ENCODE peak calls at places on chromosome X, in six cellular contexts. H is stomach, Q is fibroblast of pulmonary artery, O is endodermal cell, W is Panc1, E is ovary. V is an unnamed sample.

GRCh38 chrX:115894087-115894486 is 276.5 kb upstream of the AGTR2 start:
- DNase-seq in E (no peak), H (no peak), Q (peak), W (no peak), O (no peak), V (no peak)

GRCh38 chrX:15158736-15159406 is 111.0 kb downstream of the ASB9 start:
- DNase-seq in Q (no peak), H (no peak), O (no peak), W (no peak), E (no peak), V (no peak)

GRCh38 chrX:69136546-69137331 is 28.5 kb downstream of the PJA1 start:
- DNase-seq in E (peak), Q (peak), H (no peak), O (peak), W (no peak), V (no peak)

GRCh38 chrX:136907626-136908025 is 27.1 kb upstream of the RBMX start:
- DNase-seq in O (no peak), Q (peak), H (no peak), W (no peak), E (no peak), V (no peak)

GRCh38 chrX:100995469-100995868 is 26.0 kb downstream of the ARL13A start:
- DNase-seq in H (no peak), E (no peak), W (no peak), Q (peak), O (no peak), V (no peak)

GRCh38 chrX:130212371-130212770 is 40.6 kb downstream of the RAB33A start:
- DNase-seq in W (no peak), O (no peak), E (no peak), H (no peak), Q (no peak), V (no peak)

GRCh38 chrX:19121898-19122640 is at the start of gene ADGRG2:
- DNase-seq in Q (peak), E (peak), O (peak), W (no peak), H (peak), V (no peak)

GRCh38 chrX:5051831-5052491 is 1176.7 kb downstream of the NLGN4X start:
- DNase-seq in Q (peak), O (peak), E (no peak), W (no peak), H (no peak), V (no peak)

GRCh38 chrX:17377795-17378194 is 2.8 kb downstream of the NHS start:
- DNase-seq in W (no peak), E (no peak), O (no peak), Q (no peak), H (no peak), V (no peak)

GRCh38 chrX:121641560-121641959 is 594.1 kb downstream of the GLUD2 start:
- DNase-seq in Q (peak), H (no peak), O (no peak), W (no peak), E (no peak), V (no peak)

GRCh38 chrX:73581002-73581628 is 18.1 kb downstream of the CHIC1 start:
- DNase-seq in O (no peak), Q (no peak), H (no peak), E (no peak), W (no peak), V (no peak)

GRCh38 chrX:150329888-150330287 is 33.2 kb upstream of the MAMLD1 start:
- DNase-seq in E (no peak), O (no peak), H (no peak), W (no peak), Q (no peak), V (no peak)

GRCh38 chrX:6432211-6432610 is 102.7 kb downstream of the VCX3A start:
- DNase-seq in O (no peak), W (no peak), H (no peak), Q (no peak), E (no peak), V (no peak)

GRCh38 chrX:13015536-13016236 is 28.7 kb downstream of the FAM9C start:
- DNase-seq in H (no peak), E (no peak), Q (no peak), O (no peak), W (no peak), V (no peak)

GRCh38 chrX:85052207-85052606 is 48.5 kb downstream of the APOOL start:
- DNase-seq in E (no peak), H (no peak), O (no peak), Q (peak), W (no peak), V (no peak)

GRCh38 chrX:23789386-23790146 is 6.6 kb downstream of the SAT1 start:
- DNase-seq in O (peak), E (no peak), Q (no peak), H (no peak), W (no peak), V (no peak)

GRCh38 chrX:141405486-141405877 is 163.2 kb upstream of the SPANXC start:
- DNase-seq in Q (peak), E (no peak), H (no peak), W (no peak), O (no peak), V (no peak)

GRCh38 chrX:17559728-17560379 is 177.4 kb upstream of the SCML1 start:
- DNase-seq in E (no peak), O (no peak), W (no peak), Q (peak), H (peak), V (no peak)

GRCh38 chrX:81996166-81996565 is 794.3 kb downstream of the SH3BGRL start:
- DNase-seq in O (no peak), E (no peak), W (no peak), H (no peak), Q (no peak), V (no peak)

GRCh38 chrX:101736651-101737050 is 77.0 kb upstream of the ARMCX2 start:
- DNase-seq in W (no peak), O (no peak), E (no peak), H (no peak), Q (no peak), V (no peak)

GRCh38 chrX:56564182-56564885 is 907 bp downstream of the UBQLN2 start:
- DNase-seq in O (no peak), E (peak), W (no peak), H (no peak), Q (peak), V (peak)

GRCh38 chrX:67544281-67544680 is 460 bp downstream of the AR start:
- DNase-seq in H (peak), O (no peak), E (peak), Q (peak), W (no peak), V (no peak)

GRCh38 chrX:19177710-19178109 is 55.4 kb upstream of the ADGRG2 start:
- DNase-seq in H (no peak), W (no peak), Q (no peak), O (no peak), E (no peak), V (no peak)

GRCh38 chrX:151896734-151897474 is 15.8 kb upstream of the MAGEA4 start:
- DNase-seq in O (no peak), Q (peak), W (no peak), H (no peak), E (no peak), V (no peak)

GRCh38 chrX:139825618-139826017 is 107.2 kb downstream of the ATP11C start:
- DNase-seq in H (no peak), O (no peak), W (no peak), E (no peak), Q (no peak), V (no peak)

GRCh38 chrX:356385-357034 is 30.2 kb downstream of the PPP2R3B start:
- DNase-seq in H (no peak), W (no peak), E (no peak), Q (no peak), O (no peak), V (no peak)

GRCh38 chrX:118603981-118604380 is 108.4 kb downstream of the DOCK11 start:
- DNase-seq in E (peak), W (peak), Q (peak), O (peak), H (peak), V (peak)

GRCh38 chrX:120768681-120769080 is 107.0 kb downstream of the CT47B1 start:
- DNase-seq in E (no peak), W (no peak), Q (peak), H (no peak), O (no peak), V (no peak)

GRCh38 chrX:15177316-15177715 is 92.6 kb downstream of the ASB9 start:
- DNase-seq in O (no peak), E (no peak), Q (no peak), W (no peak), H (no peak), V (no peak)

GRCh38 chrX:34382416-34382815 is 250.3 kb upstream of the FAM47A start:
- DNase-seq in W (no peak), H (no peak), E (no peak), Q (peak), O (no peak), V (no peak)

GRCh38 chrX:140343226-140343873 is 161.5 kb downstream of the SOX3 start:
- DNase-seq in Q (no peak), W (peak), E (no peak), H (no peak), O (no peak), V (no peak)

GRCh38 chrX:45622538-45622937 is 421.9 kb upstream of the DIPK2B start:
- DNase-seq in W (no peak), O (no peak), E (no peak), Q (peak), H (no peak), V (no peak)

GRCh38 chrX:19630776-19631707 is 115.7 kb upstream of the MAP3K15 start:
- DNase-seq in W (no peak), O (no peak), H (no peak), Q (no peak), E (no peak), V (no peak)

GRCh38 chrX:52819788-52820187 is 8.7 kb downstream of the XAGE5 start:
- DNase-seq in W (no peak), H (no peak), Q (no peak), O (no peak), E (no peak), V (no peak)

GRCh38 chrX:104310084-104310483 is 55.4 kb upstream of the ESX1 start:
- DNase-seq in O (no peak), Q (peak), W (peak), H (no peak), E (no peak), V (no peak)
- TF ChIP-seq CTCF in O (no peak), Q (peak), W (peak), H (no peak), E (no peak), V (no peak)

DNA sequence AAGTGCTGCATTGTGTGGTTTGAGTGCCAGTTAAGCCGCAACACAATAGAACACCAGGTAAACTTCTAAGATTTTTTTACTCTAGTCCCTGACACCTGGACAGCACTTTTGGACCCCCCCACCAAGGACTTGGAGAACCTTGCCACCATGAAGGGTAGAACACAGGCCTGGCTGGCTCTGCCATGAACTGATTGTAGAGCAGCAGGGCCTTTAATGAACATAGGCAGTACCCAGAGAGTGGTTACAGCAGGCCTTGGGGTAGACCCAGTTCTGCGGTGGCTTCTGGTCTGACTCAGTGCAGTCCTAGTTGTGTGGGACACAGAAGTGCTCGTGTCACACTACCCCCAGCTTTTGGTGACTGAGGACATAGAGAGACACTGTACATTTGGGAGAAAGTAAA is 648.3 kb downstream of the PCDH19 start:
- DNase-seq in E (no peak), O (no peak), W (no peak), H (no peak), Q (no peak), V (no peak)
- TF ChIP-seq CTCF in E (no peak), O (no peak), W (no peak), H (no peak), Q (no peak), V (no peak)

GRCh38 chrX:54043084-54043483 is 1.2 kb downstream of the PHF8 start:
- DNase-seq in O (no peak), W (no peak), Q (no peak), E (no peak), H (no peak), V (no peak)

GRCh38 chrX:54045563-54046228 is 1.4 kb upstream of the PHF8 start:
- DNase-seq in H (no peak), E (no peak), W (no peak), O (no peak), Q (no peak), V (no peak)

GRCh38 chrX:54043696-54044125 is 562 bp downstream of the PHF8 start:
- DNase-seq in W (no peak), O (peak), E (no peak), H (peak), Q (peak), V (no peak)

GRCh38 chrX:54044877-54045328 is 630 bp upstream of the PHF8 start:
- DNase-seq in E (no peak), Q (no peak), H (no peak), O (no peak), W (no peak), V (no peak)

DNA sequence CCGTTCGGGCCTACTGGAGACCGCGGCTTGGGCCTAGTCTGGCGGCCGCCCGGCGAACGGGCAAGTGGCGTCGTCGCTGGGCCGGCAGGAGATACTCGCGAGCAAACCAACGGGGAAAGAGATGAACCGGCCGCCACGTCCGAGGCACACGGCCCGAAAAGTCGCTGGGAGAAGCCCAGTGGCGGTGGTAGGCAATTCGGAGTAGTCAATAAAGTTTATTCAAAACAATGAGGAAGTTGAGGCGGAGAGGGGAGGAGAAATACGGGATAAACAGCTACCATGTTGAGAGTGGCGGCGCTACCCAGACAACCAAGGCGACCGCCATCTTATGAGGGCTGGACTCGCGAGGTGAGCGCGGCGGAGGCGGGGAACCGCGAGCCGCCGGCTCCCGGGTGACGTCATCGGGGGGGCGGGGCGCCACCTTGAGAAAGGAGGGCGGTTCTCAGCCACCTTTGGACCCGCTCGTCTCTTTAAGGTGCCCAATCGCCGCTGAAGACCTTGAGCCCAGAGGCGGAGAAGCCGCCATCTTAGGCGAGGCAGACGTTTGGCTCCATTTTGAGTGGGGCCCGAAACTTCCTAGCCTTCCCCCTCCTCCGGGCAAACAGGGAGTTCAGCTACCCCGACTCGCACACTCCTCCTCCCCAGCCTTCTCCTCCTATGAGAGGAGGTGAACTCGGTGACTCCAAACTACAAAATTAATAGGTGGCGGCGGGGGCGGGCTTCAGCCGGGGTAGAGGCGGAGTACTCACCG is at the start of gene PHF8:
- DNase-seq in O (peak), E (peak), H (peak), Q (peak), W (peak), V (peak)
- TF ChIP-seq CTCF in O (peak), E (peak), H (no peak), Q (no peak), W (no peak), V (no peak)

GRCh38 chrX:11040405-11040804 is 70.7 kb upstream of the HCCS start:
- DNase-seq in H (no peak), Q (no peak), W (no peak), E (no peak), O (no peak), V (no peak)
- TF ChIP-seq CTCF in H (no peak), Q (peak), W (peak), E (no peak), O (peak), V (no peak)

GRCh38 chrX:1391707-1392375 is at the start of gene SLC25A6:
- DNase-seq in W (peak), O (peak), H (peak), Q (peak), E (peak), V (peak)
- TF ChIP-seq CTCF in W (no peak), O (peak), H (no peak), Q (no peak), E (peak), V (no peak)

DNA sequence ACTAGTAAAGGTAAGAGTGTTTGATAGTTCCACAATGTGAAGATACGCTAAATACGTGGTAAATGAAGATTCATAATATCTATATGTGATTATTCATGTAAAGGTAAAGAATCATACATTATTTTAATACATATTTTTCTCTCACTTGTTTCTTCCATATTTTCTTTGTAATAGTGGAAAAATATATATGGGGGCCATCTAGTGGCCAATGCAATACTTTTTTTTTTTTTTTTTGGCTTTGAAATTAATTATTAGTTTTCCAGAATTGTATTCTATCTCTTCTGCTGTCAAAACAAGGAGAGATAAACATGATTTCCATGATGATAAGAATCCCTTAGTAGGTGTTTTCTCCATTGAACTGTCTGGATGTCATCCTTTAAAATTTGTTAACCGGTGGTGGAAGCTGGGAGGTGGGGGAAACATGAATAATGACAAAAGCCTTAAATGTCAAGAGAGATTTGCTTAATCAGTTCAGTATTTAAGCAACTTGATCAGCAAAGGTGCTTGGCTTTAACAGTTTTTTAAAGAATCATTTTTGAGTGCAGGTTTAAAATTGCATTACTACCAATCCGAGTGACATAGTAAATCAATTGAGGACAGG is 508.7 kb upstream of the HTR2C start:
- DNase-seq in O (no peak), E (no peak), H (no peak), W (no peak), Q (peak), V (no peak)
- TF ChIP-seq CTCF in O (peak), E (no peak), H (no peak), W (peak), Q (peak), V (no peak)

GRCh38 chrX:104670051-104670450 is 104.1 kb downstream of the IL1RAPL2 start:
- DNase-seq in Q (no peak), E (no peak), W (no peak), O (no peak), H (peak), V (no peak)

GRCh38 chrX:104669063-104669462 is 103.1 kb downstream of the IL1RAPL2 start:
- DNase-seq in E (no peak), W (no peak), Q (no peak), H (no peak), O (no peak), V (no peak)

GRCh38 chrX:104665691-104666090 is 99.7 kb downstream of the IL1RAPL2 start:
- DNase-seq in E (no peak), H (no peak), Q (no peak), O (no peak), W (no peak), V (no peak)

GRCh38 chrX:104662694-104663093 is 96.7 kb downstream of the IL1RAPL2 start:
- DNase-seq in H (no peak), O (no peak), W (no peak), E (no peak), Q (no peak), V (no peak)

DNA sequence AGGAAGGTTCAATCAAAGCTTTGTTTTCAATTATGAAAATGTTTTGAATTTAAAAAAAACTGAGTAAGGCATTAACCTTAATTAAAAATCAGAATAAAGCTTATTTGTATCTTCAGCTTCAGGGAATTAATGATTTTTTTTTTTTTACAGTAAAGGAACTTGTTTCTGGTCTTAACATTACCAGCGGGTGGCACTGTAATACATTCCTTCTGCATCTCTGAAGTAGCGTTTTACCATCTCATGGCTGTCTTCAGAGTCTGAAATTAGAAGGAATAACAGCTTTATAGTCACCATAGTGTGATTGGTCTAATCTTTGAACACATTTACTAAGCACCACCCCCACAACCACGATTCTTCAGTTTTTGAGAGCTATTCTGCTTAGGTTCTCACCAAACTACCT is 102.6 kb downstream of the IL1RAPL2 start:
- DNase-seq in E (no peak), W (no peak), Q (peak), O (no peak), H (no peak), V (no peak)
- TF ChIP-seq CTCF in E (no peak), W (no peak), Q (no peak), O (peak), H (no peak), V (no peak)